ENCODE peak calls at places on chromosomes 5 and 9, in ten cellular contexts. G, B, Z, I, L, K, E, Y, C and U are unnamed samples.

GRCh38 chr9:93154293-93154903 is 20.3 kb upstream of the NINJ1 start:
- DNase-seq in G (peak; percentile 32), B (peak; percentile 68), Z (peak; percentile 47), I (peak; percentile 57), L (no peak), K (no peak), E (peak; percentile 73), Y (no peak), C (peak; percentile 62), U (peak; percentile 34)

GRCh38 chr9:90102292-90102901 is 497.6 kb downstream of the GADD45G start:
- DNase-seq in G (peak; percentile 74), B (peak; percentile 79), Z (peak; percentile 59), I (peak; percentile 80), L (peak; percentile 56), K (peak; percentile 88), E (peak; percentile 71), Y (peak; percentile 95), C (peak; percentile 95), U (peak; percentile 89)

GRCh38 chr5:9545959-9546851 is at the start of gene SEMA5A:
- DNase-seq in G (peak; percentile 11), B (peak; percentile 25), Z (no peak), I (peak; percentile 69), L (peak; percentile 7), K (no peak), E (peak; percentile 85), Y (peak; percentile 94), C (no peak), U (no peak)

GRCh38 chr9:77899679-77900354 is 131.8 kb downstream of the GNAQ start:
- DNase-seq in G (no peak), B (no peak), Z (no peak), I (peak; percentile 27), L (no peak), K (no peak), E (no peak), Y (no peak), C (no peak), U (no peak)

GRCh38 chr9:16545639-16546038 is 324.8 kb downstream of the BNC2 start:
- DNase-seq in G (no peak), B (no peak), Z (no peak), I (no peak), L (no peak), K (no peak), E (no peak), Y (no peak), C (no peak), U (no peak)

GRCh38 chr5:144566747-144567415 is 396.2 kb downstream of the KCTD16 start:
- DNase-seq in G (no peak), B (no peak), Z (no peak), I (peak; percentile 29), L (no peak), K (no peak), E (no peak), Y (no peak), C (no peak), U (no peak)

GRCh38 chr5:170336065-170336464 is 38.5 kb upstream of the LCP2 start:
- DNase-seq in G (no peak), B (no peak), Z (no peak), I (no peak), L (no peak), K (no peak), E (no peak), Y (no peak), C (no peak), U (no peak)

GRCh38 chr9:121393318-121393717 is 23.3 kb upstream of the STOM start:
- DNase-seq in G (no peak), B (no peak), Z (peak; percentile 78), I (peak; percentile 41), L (no peak), K (no peak), E (no peak), Y (no peak), C (no peak), U (no peak)

GRCh38 chr9:21559402-21560280 is 77.5 kb upstream of the IFNE start:
- DNase-seq in G (peak; percentile 37), B (peak; percentile 55), Z (no peak), I (peak; percentile 82), L (peak; percentile 19), K (no peak), E (peak; percentile 76), Y (peak; percentile 90), C (peak; percentile 85), U (peak; percentile 75)